ENCODE peak calls at places on chromosomes 16 and 17, in four cellular contexts. L is fibroblast of pulmonary artery, D is heart right ventricle, C is brain microvascular endothelial cell. M is an unnamed sample.

GRCh38 chr17:57257911-57258885 is 1.9 kb downstream of the MSI2 start:
- DNase-seq in L (peak), D (no peak), C (no peak), M (peak)

GRCh38 chr16:11389631-11390565 is 44.6 kb downstream of the RMI2 start:
- DNase-seq in L (no peak), D (no peak), C (no peak), M (no peak)

GRCh38 chr17:28370035-28370743 is at the start of gene VTN:
- DNase-seq in L (peak), D (peak), C (no peak), M (peak)

GRCh38 chr17:47218896-47219430 is 9.8 kb downstream of the MYL4 start:
- DNase-seq in L (no peak), D (no peak), C (no peak), M (no peak)

GRCh38 chr16:2783581-2784375 is 3.6 kb downstream of the PRSS33 start:
- DNase-seq in L (no peak), D (no peak), C (no peak), M (no peak)

GRCh38 chr17:72714357-72714966 is 378.0 kb downstream of the SLC39A11 start:
- DNase-seq in L (no peak), D (no peak), C (no peak), M (no peak)

GRCh38 chr16:22633794-22634193 is 123.1 kb downstream of the NPIPB5 start:
- DNase-seq in L (no peak), D (no peak), C (no peak), M (no peak)

GRCh38 chr17:35981908-35982330 is 622 bp upstream of the CCL16 start:
- DNase-seq in L (no peak), D (no peak), C (no peak), M (no peak)

GRCh38 chr16:75244225-75244792 is 7.1 kb downstream of the BCAR1 start:
- DNase-seq in L (peak), D (peak), C (no peak), M (peak)

GRCh38 chr16:15523092-15523541 is 88.7 kb downstream of the BMERB1 start:
- DNase-seq in L (no peak), D (no peak), C (no peak), M (no peak)

GRCh38 chr17:58756246-58757161 is 850 bp downstream of the PPM1E start:
- DNase-seq in L (peak), D (no peak), C (no peak), M (peak)

GRCh38 chr17:58156839-58157803 is 8.9 kb downstream of the OR4D1 start:
- DNase-seq in L (no peak), D (no peak), C (no peak), M (no peak)

GRCh38 chr16:85514295-85514600 is 98.9 kb upstream of the GSE1 start:
- DNase-seq in L (no peak), D (peak), C (no peak), M (no peak)

GRCh38 chr16:2035431-2036199 is 8.9 kb downstream of the NHERF2 start:
- DNase-seq in L (peak), D (no peak), C (peak), M (peak)

GRCh38 chr16:23597003-23597756 is 1.1 kb upstream of the NDUFAB1 start:
- DNase-seq in L (peak), D (peak), C (no peak), M (no peak)

GRCh38 chr17:80997471-80998387 is 6.1 kb downstream of the CHMP6 start:
- DNase-seq in L (no peak), D (no peak), C (peak), M (no peak)

GRCh38 chr17:2123467-2124251 is 68.8 kb downstream of the HIC1 start:
- DNase-seq in L (peak), D (peak), C (no peak), M (peak)

GRCh38 chr17:34118564-34118963 is 136.5 kb upstream of the CCL2 start:
- DNase-seq in L (peak), D (peak), C (no peak), M (peak)

GRCh38 chr17:72372185-72372584 is 251.4 kb downstream of the SOX9 start:
- DNase-seq in L (no peak), D (no peak), C (no peak), M (no peak)

GRCh38 chr17:9959377-9959981 is 54.4 kb upstream of the RCVRN start:
- DNase-seq in L (peak), D (no peak), C (peak), M (peak)

GRCh38 chr16:87297918-87298631 is 19.1 kb downstream of the C16orf95 start:
- DNase-seq in L (peak), D (no peak), C (no peak), M (peak)

GRCh38 chr17:29567362-29568330 is 809 bp upstream of the ABHD15 start:
- DNase-seq in L (no peak), D (peak), C (peak), M (peak)

GRCh38 chr16:89134269-89134668 is 37.3 kb upstream of the CDH15 start:
- DNase-seq in L (no peak), D (no peak), C (no peak), M (no peak)

GRCh38 chr17:44607836-44608690 is 48.2 kb upstream of the MEIOC start:
- DNase-seq in L (no peak), D (peak), C (peak), M (peak)

GRCh38 chr17:74431568-74432483 is at the start of gene GPRC5C:
- DNase-seq in L (peak), D (peak), C (no peak), M (peak)

GRCh38 chr16:30668393-30668792 is 10.2 kb downstream of the FBRS start:
- DNase-seq in L (no peak), D (no peak), C (no peak), M (no peak)

GRCh38 chr16:10040136-10041080 is 141.8 kb downstream of the GRIN2A start:
- DNase-seq in L (no peak), D (no peak), C (no peak), M (no peak)

GRCh38 chr17:35973333-35974260 is 7.7 kb downstream of the CCL16 start:
- DNase-seq in L (peak), D (peak), C (peak), M (peak)

GRCh38 chr17:32152130-32152529 is 9.8 kb downstream of the RHOT1 start:
- DNase-seq in L (no peak), D (no peak), C (no peak), M (no peak)

GRCh38 chr17:40122466-40122943 is 734 bp downstream of the MSL1 start:
- DNase-seq in L (no peak), D (peak), C (no peak), M (no peak)

GRCh38 chr16:87483481-87483880 is 9.3 kb downstream of the ZCCHC14 start:
- DNase-seq in L (no peak), D (no peak), C (no peak), M (no peak)

GRCh38 chr16:54175552-54176375 is 110.8 kb downstream of the IRX3 start:
- DNase-seq in L (peak), D (no peak), C (no peak), M (no peak)

GRCh38 chr17:34979650-34980352 is 511 bp upstream of the LIG3 start:
- DNase-seq in L (no peak), D (no peak), C (no peak), M (peak)

GRCh38 chr17:70539172-70539924 is 370.0 kb downstream of the KCNJ2 start:
- DNase-seq in L (no peak), D (no peak), C (no peak), M (no peak)

GRCh38 chr16:88777801-88778415 is 7.1 kb downstream of the PIEZO1 start:
- DNase-seq in L (no peak), D (no peak), C (no peak), M (no peak)

GRCh38 chr17:40557531-40558299 is 7.6 kb downstream of the CCR7 start:
- DNase-seq in L (no peak), D (peak), C (no peak), M (peak)

GRCh38 chr17:39450847-39451581 is at the start of gene MED1:
- DNase-seq in L (peak), D (peak), C (peak), M (peak)

GRCh38 chr17:50471009-50471905 is 2.6 kb upstream of the CHAD start:
- DNase-seq in L (no peak), D (no peak), C (no peak), M (no peak)

GRCh38 chr16:56645311-56645710 is 6.4 kb upstream of the MT1B start:
- DNase-seq in L (no peak), D (no peak), C (no peak), M (no peak)

GRCh38 chr16:56641166-56641565 is 2.7 kb downstream of the MT1A start:
- DNase-seq in L (no peak), D (no peak), C (no peak), M (no peak)

GRCh38 chr16:56645838-56646237 is 5.8 kb upstream of the MT1B start:
- DNase-seq in L (no peak), D (no peak), C (no peak), M (no peak)

GRCh38 chr16:56643833-56644232 is 5.4 kb downstream of the MT1A start:
- DNase-seq in L (no peak), D (no peak), C (no peak), M (no peak)

DNA sequence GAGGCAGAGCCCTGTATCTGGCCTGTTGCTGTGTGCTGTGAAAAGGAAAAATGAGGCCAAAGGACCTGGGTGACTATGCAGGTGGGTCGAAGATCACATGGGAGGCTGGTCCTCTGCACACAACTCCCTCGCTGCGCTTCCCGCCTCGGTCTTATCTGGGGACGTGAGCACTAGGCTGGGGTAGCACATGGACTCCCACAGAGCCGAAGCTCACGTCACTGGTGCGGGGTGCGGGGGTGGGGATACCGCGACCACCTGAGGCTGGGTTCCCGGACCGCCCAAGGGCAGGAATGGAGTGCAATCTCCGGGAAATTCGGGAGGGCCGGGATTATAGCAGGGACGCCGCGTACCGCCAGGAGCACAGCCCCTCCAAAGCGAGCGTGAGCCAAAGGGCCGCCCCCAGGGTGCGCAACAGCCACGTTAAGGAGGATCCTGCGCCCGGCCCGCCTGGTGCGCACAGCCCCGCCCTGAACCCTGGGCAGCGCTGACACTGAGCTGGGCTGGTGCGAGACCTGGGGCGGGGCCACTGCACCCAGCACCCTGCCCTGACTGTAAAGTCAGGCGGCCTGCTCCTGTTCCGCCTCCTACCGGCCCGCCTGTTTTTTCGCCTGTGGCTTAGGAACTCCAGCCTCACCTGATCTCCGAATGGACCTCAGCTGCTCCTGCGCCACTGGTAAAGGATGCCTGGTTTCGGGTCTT is 4.8 kb downstream of the MT1A start:
- DNase-seq in L (peak), D (peak), C (no peak), M (peak)
- H3K4me3 ChIP-seq in L (peak), D (peak), C (peak), M (peak)

GRCh38 chr16:82368041-82368440 is 198.0 kb upstream of the MPHOSPH6 start:
- DNase-seq in L (peak), D (peak), C (peak), M (peak)
- TF ChIP-seq CTCF in L (peak), D (peak), C (peak), M (peak)

GRCh38 chr16:4769306-4769638 is 2.3 kb upstream of the ZNF500 start:
- DNase-seq in L (no peak), D (no peak), C (no peak), M (no peak)
- H3K4me3 ChIP-seq in L (peak), D (peak), C (no peak), M (peak)

GRCh38 chr16:49399594-49400364 is 26.2 kb downstream of the C16orf78 start:
- DNase-seq in L (no peak), D (no peak), C (no peak), M (no peak)
- TF ChIP-seq CTCF in L (no peak), D (no peak), C (no peak), M (no peak)

GRCh38 chr17:7580631-7581554 is 1.5 kb downstream of the CD68 start:
- DNase-seq in L (no peak), D (no peak), C (no peak), M (no peak)

GRCh38 chr17:7579839-7580630 is 597 bp downstream of the CD68 start:
- DNase-seq in L (no peak), D (no peak), C (no peak), M (no peak)

GRCh38 chr17:7576432-7576937 is 3.0 kb upstream of the CD68 start:
- DNase-seq in L (no peak), D (no peak), C (no peak), M (no peak)

GRCh38 chr17:7577327-7578199 is 1.9 kb upstream of the CD68 start:
- DNase-seq in L (no peak), D (no peak), C (no peak), M (no peak)

GRCh38 chr17:7579001-7579838 is at the start of gene CD68:
- DNase-seq in L (peak), D (peak), C (peak), M (peak)
- H3K4me3 ChIP-seq in L (peak), D (peak), C (no peak), M (peak)

M was measured in fibroblast of the aortic adventitia.